ENCODE peak calls at places on chromosomes 4 and X, in five cellular contexts. P, Q, N, W and A are unnamed samples.

GRCh38 chrX:93695981-93696380 is 22.0 kb downstream of the FAM133A start:
- DNase-seq in P (no peak), Q (no peak), N (no peak), W (no peak), A (no peak)

GRCh38 chrX:46710927-46711623 is 47.8 kb downstream of the SLC9A7 start:
- DNase-seq in P (no peak), Q (no peak), N (no peak), W (no peak), A (no peak)

GRCh38 chrX:17214962-17215361 is 160.0 kb upstream of the NHS start:
- DNase-seq in P (no peak), Q (no peak), N (no peak), W (no peak), A (no peak)

GRCh38 chr4:6969826-6970800 is 60.5 kb downstream of the TBC1D14 start:
- DNase-seq in P (no peak), Q (no peak), N (no peak), W (no peak), A (no peak)

GRCh38 chr4:184792950-184793555 is 32.7 kb downstream of the ACSL1 start:
- DNase-seq in P (peak; percentile 47), Q (no peak), N (peak; percentile 91), W (peak; percentile 91), A (no peak)

GRCh38 chrX:150358651-150359050 is 4.5 kb upstream of the MAMLD1 start:
- DNase-seq in P (no peak), Q (no peak), N (no peak), W (no peak), A (no peak)

GRCh38 chrX:154074199-154074598 is 23.3 kb downstream of the MECP2 start:
- DNase-seq in P (no peak), Q (no peak), N (peak; percentile 72), W (peak; percentile 42), A (no peak)

GRCh38 chr4:46270986-46271596 is 118.8 kb downstream of the GABRA2 start:
- DNase-seq in P (no peak), Q (no peak), N (no peak), W (peak; percentile 0), A (no peak)

GRCh38 chr4:84750956-84751275 is 168.0 kb downstream of the CDS1 start:
- DNase-seq in P (no peak), Q (no peak), N (no peak), W (no peak), A (no peak)

GRCh38 chrX:17476411-17476810 is 101.4 kb downstream of the NHS start:
- DNase-seq in P (no peak), Q (no peak), N (no peak), W (no peak), A (no peak)

GRCh38 chr4:4981427-4981826 is 37.8 kb downstream of the CYTL1 start:
- DNase-seq in P (peak; percentile 64), Q (no peak), N (no peak), W (no peak), A (no peak)